ENCODE peak calls at places on chromosomes 1 and 21, in five cellular contexts. Z is GM12878, S is H1, B is K562, D is HepG2. X is an unnamed sample.

GRCh38 chr1:114153051-114153620 is 533 bp downstream of the SYT6 start:
- DNase-seq in Z (no peak), S (peak), B (no peak), D (no peak), X (no peak)

GRCh38 chr1:96598416-96599168 is 123.0 kb upstream of the PTBP2 start:
- DNase-seq in Z (no peak), S (no peak), B (no peak), D (no peak), X (no peak)

GRCh38 chr1:50419192-50419906 is 3.9 kb downstream of the DMRTA2 start:
- DNase-seq in Z (no peak), S (no peak), B (no peak), D (no peak), X (peak)

GRCh38 chr1:151574575-151575529 is 34.7 kb downstream of the TUFT1 start:
- DNase-seq in Z (no peak), S (no peak), B (peak), D (no peak), X (no peak)

GRCh38 chr1:160437432-160438319 is 37.3 kb downstream of the VANGL2 start:
- DNase-seq in Z (peak), S (no peak), B (peak), D (no peak), X (no peak)

GRCh38 chr1:178496410-178497135 is at the start of gene CLEC20A:
- DNase-seq in Z (no peak), S (peak), B (no peak), D (no peak), X (no peak)

GRCh38 chr21:26784974-26785373 is 60.2 kb downstream of the ADAMTS1 start:
- DNase-seq in Z (no peak), S (no peak), B (no peak), D (no peak), X (no peak)

GRCh38 chr1:101833312-101833711 is 163.4 kb downstream of the OLFM3 start:
- DNase-seq in Z (no peak), S (no peak), B (no peak), D (no peak), X (no peak)

GRCh38 chr1:62515055-62515454 is 78.2 kb downstream of the USP1 start:
- DNase-seq in Z (no peak), S (no peak), B (no peak), D (peak), X (no peak)

GRCh38 chr21:38898422-38899098 is 92.8 kb downstream of the ETS2 start:
- DNase-seq in Z (no peak), S (no peak), B (no peak), D (no peak), X (no peak)

GRCh38 chr1:43878854-43879253 is 54.7 kb upstream of the ARTN start:
- DNase-seq in Z (no peak), S (no peak), B (no peak), D (no peak), X (no peak)

GRCh38 chr1:152190589-152190988 is 31.6 kb upstream of the RPTN start:
- DNase-seq in Z (no peak), S (no peak), B (no peak), D (no peak), X (no peak)

GRCh38 chr21:31546402-31547155 is 112.9 kb upstream of the SOD1 start:
- DNase-seq in Z (no peak), S (no peak), B (no peak), D (no peak), X (no peak)

GRCh38 chr1:220528049-220528678 is at the start of gene MARK1:
- DNase-seq in Z (no peak), S (peak), B (peak), D (no peak), X (peak)

GRCh38 chr1:9234223-9235122 is at the start of gene H6PD:
- DNase-seq in Z (no peak), S (peak), B (peak), D (peak), X (peak)

DNA sequence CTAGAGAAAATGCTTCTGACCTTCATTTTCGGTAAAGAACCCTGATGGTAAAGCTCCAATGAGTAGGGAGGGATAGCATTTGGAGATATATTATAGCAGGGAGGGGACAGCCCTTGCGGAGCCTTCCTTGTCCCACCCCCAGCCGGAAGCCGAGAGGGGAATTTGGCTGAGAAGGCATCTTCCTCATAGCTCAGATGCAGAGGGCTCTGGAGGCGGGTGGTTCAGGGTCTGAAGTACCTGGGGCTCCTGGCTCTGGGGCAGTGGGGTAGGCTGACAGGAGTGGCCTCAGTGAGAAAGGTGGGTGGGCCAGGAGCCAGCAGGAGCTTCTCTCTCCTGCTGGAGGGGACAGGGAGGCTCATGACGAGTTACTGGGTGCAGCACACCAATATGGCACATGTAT is 88.0 kb upstream of the IFFO2 start:
- DNase-seq in Z (no peak), S (no peak), B (no peak), D (no peak), X (no peak)
- TF ChIP-seq ATF3 in Z (no peak), S (no peak), B (no peak), D (no peak), X (no peak)

GRCh38 chr21:28770867-28771661 is 221.6 kb downstream of the LTN1 start:
- DNase-seq in Z (no peak), S (no peak), B (no peak), D (no peak), X (no peak)

GRCh38 chr21:28768753-28769152 is 223.9 kb downstream of the LTN1 start:
- DNase-seq in Z (no peak), S (no peak), B (no peak), D (no peak), X (no peak)

GRCh38 chr21:28769683-28770082 is 223.0 kb downstream of the LTN1 start:
- DNase-seq in Z (no peak), S (no peak), B (no peak), D (no peak), X (no peak)

GRCh38 chr21:28763809-28764418 is 228.8 kb downstream of the LTN1 start:
- DNase-seq in Z (no peak), S (no peak), B (no peak), D (no peak), X (no peak)

DNA sequence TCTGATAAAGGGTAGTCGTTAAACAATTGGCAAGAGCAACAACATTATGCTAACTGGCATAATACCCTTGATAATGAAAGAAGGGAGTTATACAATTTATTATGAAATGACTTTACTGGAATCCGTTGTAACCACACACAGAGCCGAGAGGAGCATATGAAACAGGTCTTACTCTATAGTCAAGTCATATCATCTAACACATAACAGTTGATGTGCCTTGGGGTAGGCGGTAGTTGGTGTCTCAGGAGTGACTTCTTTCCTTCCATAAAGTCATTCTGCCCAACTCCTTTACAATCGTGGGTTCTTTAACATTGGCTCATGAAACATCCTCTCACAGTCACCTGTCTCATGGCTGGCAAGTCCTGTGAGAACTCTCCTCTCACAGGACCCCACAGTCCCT is 225.2 kb downstream of the LTN1 start:
- DNase-seq in Z (no peak), S (no peak), B (no peak), D (no peak), X (no peak)
- TF ChIP-seq USF2 in Z (no peak), S (no peak), B (no peak), D (no peak), X (no peak)

DNA sequence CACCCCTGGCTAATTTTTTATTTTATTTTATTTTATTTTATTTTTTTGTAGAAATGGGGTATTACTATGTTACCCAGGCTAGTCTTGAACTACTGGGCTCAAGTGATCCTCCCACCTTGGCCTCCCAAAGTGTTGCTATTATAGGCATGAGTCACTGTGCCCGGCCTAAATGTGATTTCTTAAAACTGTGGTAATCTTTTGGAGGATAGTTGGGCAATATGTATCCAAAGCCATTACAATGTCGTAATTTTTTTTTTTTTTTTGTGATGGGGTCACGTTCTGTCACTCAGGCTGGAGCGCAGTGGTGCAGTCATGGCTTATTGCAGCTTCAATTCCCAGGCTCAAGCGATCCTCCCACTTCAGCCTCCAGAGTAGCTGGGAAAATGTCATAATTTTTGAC is 14.2 kb downstream of the ETV3L start:
- DNase-seq in Z (no peak), S (no peak), B (no peak), D (no peak), X (no peak)
- TF ChIP-seq ATF3 in Z (no peak), S (no peak), B (no peak), D (no peak), X (no peak)

DNA sequence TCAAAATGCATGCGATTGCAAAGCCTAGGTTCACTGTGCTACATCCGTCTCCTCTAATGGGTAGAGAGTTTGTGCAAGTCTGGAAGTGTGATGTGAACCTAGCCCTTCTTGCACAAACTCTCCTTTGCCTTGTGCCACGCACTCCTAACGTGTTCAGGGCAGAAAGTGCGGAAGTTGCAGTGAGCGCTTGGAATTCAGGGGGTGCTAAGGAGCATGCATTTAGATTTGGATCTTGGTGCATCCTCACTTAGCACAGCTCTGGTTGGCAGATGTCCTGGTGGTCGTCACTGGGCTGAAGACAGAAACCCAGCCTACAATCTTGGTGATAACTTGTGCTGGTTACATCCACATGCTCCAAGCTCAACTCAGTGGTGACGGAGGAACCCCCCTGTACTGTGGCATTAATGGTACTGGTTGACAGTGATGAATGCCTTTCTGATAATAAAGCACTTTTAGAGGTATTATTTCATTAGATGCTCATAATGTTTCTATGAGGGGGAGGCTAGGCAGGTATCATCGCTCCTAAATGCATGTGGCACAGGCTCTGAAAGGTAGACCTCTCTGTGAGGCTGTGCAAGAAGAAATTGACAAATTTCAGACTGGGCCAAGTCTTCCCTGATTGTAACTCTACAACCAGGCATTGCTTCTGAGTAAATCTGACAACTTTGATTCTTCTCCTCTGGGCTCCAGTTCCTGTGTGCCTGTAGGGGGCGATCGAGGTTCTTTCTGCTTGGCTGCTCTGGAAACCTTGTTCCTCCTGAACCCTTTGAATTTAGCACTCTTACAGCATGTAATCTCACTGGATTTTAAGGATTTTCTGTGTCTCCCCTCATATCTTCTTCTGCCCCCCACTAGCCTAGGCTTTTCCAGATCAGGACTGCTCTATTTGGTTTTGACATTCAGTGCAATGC is 40.6 kb downstream of the MAPKAPK2 start:
- DNase-seq in Z (no peak), S (peak), B (peak), D (peak), X (peak)
- TF ChIP-seq USF2 in Z (no peak), S (no peak), B (no peak), D (no peak), X (no peak)

DNA sequence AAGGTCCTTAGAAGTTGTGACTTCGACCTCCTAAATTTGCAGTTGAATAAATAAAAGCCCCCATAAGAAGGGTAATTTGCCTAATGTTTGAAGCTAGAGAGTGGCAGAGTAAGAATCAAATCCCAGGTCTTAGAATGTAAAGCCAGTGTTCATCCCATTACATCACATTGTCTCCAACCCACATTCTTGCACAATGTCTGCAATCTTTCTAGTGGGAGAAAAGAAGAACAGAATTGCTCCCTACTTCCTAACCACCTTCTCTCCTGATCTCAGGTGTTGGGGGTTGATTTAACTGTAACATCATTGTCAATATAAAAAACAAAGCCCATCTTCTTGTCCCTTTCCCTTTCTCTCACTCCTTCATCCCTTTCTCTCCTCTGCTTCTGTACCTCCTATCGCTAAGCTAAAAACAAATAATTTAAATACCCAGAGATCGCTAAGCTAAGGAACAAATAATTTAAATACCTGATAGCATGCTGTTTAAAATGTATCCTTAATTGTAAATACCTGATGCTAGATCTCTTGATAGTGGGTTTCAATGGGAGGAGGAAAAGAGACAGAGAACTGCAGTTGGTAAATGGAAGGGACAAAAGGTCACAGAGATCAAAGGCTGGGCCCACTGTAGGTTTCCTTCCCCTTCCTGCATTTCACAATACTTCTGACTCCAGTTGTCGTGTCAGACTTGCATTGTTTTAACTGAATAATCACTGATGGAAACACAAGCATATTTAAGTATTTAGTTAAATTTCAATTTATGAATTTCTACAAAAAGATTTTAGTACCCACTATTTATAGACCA is 32.1 kb upstream of the CCDC190 start:
- DNase-seq in Z (no peak), S (no peak), B (no peak), D (peak), X (no peak)
- TF ChIP-seq ATF3 in Z (no peak), S (no peak), B (no peak), D (no peak), X (no peak)

DNA sequence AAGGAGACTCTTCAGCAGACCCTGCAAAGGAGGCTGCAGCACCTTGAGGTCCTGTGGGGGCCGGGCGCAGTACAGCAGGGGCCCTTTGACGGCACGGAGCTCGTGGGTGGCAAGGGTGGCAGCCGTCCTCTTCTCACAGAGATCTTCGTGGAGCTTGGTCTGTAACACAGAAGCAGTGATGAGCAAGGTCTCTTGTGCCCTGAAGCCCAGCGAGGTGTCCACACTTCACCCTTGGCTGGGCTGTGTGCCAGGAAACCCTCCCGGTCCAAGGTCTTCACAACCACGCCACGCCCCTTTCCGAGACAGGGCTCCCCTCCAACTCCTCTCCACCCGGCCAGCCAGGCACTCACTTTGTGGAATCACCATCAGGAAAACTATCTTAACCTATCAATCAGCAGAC is 11.3 kb downstream of the LRRC47 start:
- DNase-seq in Z (no peak), S (no peak), B (no peak), D (peak), X (no peak)
- TF ChIP-seq USF2 in Z (no peak), S (no peak), B (no peak), D (no peak), X (no peak)